ENCODE peak calls at places on chromosomes 7 and 10, in eight cellular contexts. R is non-pigmented ciliary epithelial cell; Z is stimulated activated CD4-positive, alpha-beta T cell treated with anti-CD3 and anti-CD28 coated beads, Interleukin-2, amount 100 ng/mL, for 24 hours; O is naive thymus-derived CD8-positive, alpha-beta T cell; G is Daoy; B is amygdala; I is CMK; T is retina. M is an unnamed sample.

GRCh38 chr7:99631311-99632109 is 14.8 kb downstream of the ZSCAN25 start:
- DNase-seq in G (peak), O (no peak), I (no peak), Z (peak), B (no peak), R (no peak), T (peak), M (peak)

GRCh38 chr7:7876419-7876818 is 92.2 kb upstream of the GLCCI1 start:
- DNase-seq in I (no peak), T (no peak), B (no peak), O (no peak), Z (no peak), R (no peak), G (no peak), M (no peak)

GRCh38 chr7:151017953-151018420 is 6.3 kb downstream of the ATG9B start:
- DNase-seq in Z (peak), B (peak), I (no peak), O (peak), G (peak), R (no peak), T (peak), M (no peak)

GRCh38 chr10:76675951-76676587 is 961.5 kb downstream of the KCNMA1 start:
- DNase-seq in T (no peak), R (no peak), Z (no peak), G (no peak), O (no peak), I (no peak), B (peak), M (no peak)

GRCh38 chr10:97682042-97682441 is 5.0 kb downstream of the AVPI1 start:
- DNase-seq in G (no peak), T (no peak), B (no peak), I (no peak), R (no peak), O (no peak), Z (no peak), M (peak)

GRCh38 chr7:155861480-155861868 is 49.2 kb upstream of the SHH start:
- DNase-seq in I (no peak), Z (no peak), T (no peak), B (no peak), G (no peak), O (no peak), R (no peak), M (no peak)

GRCh38 chr10:130177250-130177649 is 41.1 kb downstream of the GLRX3 start:
- DNase-seq in Z (no peak), O (no peak), G (no peak), B (no peak), T (no peak), R (no peak), I (no peak), M (no peak)

GRCh38 chr7:17274551-17275245 is 23.8 kb upstream of the AHR start:
- DNase-seq in R (no peak), I (no peak), T (no peak), O (no peak), Z (peak), B (no peak), G (peak), M (no peak)

GRCh38 chr10:118953999-118954398 is 75.5 kb upstream of the NANOS1 start:
- DNase-seq in Z (no peak), T (no peak), R (no peak), G (no peak), I (no peak), B (no peak), O (no peak), M (no peak)

GRCh38 chr10:19629559-19629958 is 186.7 kb upstream of the PLXDC2 start:
- DNase-seq in O (no peak), T (peak), I (no peak), R (peak), Z (no peak), B (peak), G (no peak), M (no peak)

GRCh38 chr10:1172256-1172975 is 116.2 kb downstream of the WDR37 start:
- DNase-seq in R (no peak), T (no peak), G (no peak), O (no peak), Z (no peak), B (no peak), I (no peak), M (no peak)

GRCh38 chr7:151740180-151740845 is 136.6 kb downstream of the PRKAG2 start:
- DNase-seq in B (no peak), R (no peak), Z (no peak), I (no peak), T (peak), G (no peak), O (no peak), M (no peak)

GRCh38 chr7:117127585-117128168 is 174.4 kb downstream of the ST7 start:
- DNase-seq in T (no peak), O (peak), B (no peak), I (no peak), Z (peak), R (no peak), G (peak), M (peak)

GRCh38 chr10:48981310-48981907 is 41.8 kb upstream of the LRRC18 start:
- DNase-seq in B (no peak), O (no peak), G (peak), R (no peak), T (peak), Z (peak), I (peak), M (peak)

GRCh38 chr10:191703-192518 is 56.7 kb downstream of the ZMYND11 start:
- DNase-seq in O (no peak), G (no peak), T (no peak), I (no peak), B (no peak), R (no peak), Z (no peak), M (peak)

GRCh38 chr7:34073676-34074075 is 168.3 kb downstream of the BMPER start:
- DNase-seq in T (no peak), Z (no peak), O (no peak), I (no peak), G (no peak), R (no peak), B (no peak), M (no peak)

GRCh38 chr10:123637326-123637880 is 28.8 kb upstream of the GPR26 start:
- DNase-seq in B (no peak), G (peak), Z (no peak), T (no peak), R (no peak), O (no peak), I (no peak), M (no peak)

GRCh38 chr7:121041516-121042148 is 53.1 kb downstream of the CPED1 start:
- DNase-seq in R (no peak), T (no peak), I (peak), Z (no peak), B (no peak), O (no peak), G (peak), M (no peak)

GRCh38 chr7:46212425-46213153 is 291.5 kb upstream of the IGFBP3 start:
- DNase-seq in R (no peak), T (no peak), B (no peak), Z (no peak), G (no peak), I (no peak), O (no peak), M (no peak)

GRCh38 chr10:43076876-43077420 is at the start of gene RET:
- DNase-seq in B (no peak), R (no peak), Z (peak), T (peak), G (peak), I (no peak), O (no peak), M (no peak)

GRCh38 chr7:134480730-134481129 is 21.8 kb upstream of the AKR1B1 start:
- DNase-seq in G (peak), Z (no peak), O (no peak), T (no peak), B (no peak), I (no peak), R (no peak), M (peak)

GRCh38 chr7:70913924-70914323 is 218.0 kb upstream of the GALNT17 start:
- DNase-seq in Z (no peak), B (no peak), T (no peak), R (no peak), O (no peak), I (no peak), G (no peak), M (no peak)

GRCh38 chr10:36280396-36280795 is 638.3 kb upstream of the FZD8 start:
- DNase-seq in B (no peak), T (peak), I (no peak), O (no peak), Z (no peak), G (peak), R (peak), M (no peak)